ENCODE peak calls at places on chromosomes 7 and 10, in ten cellular contexts. One of them, this sample, is unnamed.

GRCh38 chr7:127897704-127898454 is 133.4 kb downstream of the LRRC4 start:
- DNase-seq in NCI-H774: no peak
- DNase-seq in stimulated activated CD4-positive, alpha-beta T cell treated with anti-CD3 and anti-CD28 coated beads, Interleukin-1b, Interleukin-23, amount 100 ng/mL, for 4 hours: no peak
- DNase-seq in esophagus squamous epithelium: no peak
- DNase-seq in fibroblast of lung: no peak
- DNase-seq in left kidney: no peak
- DNase-seq in HS-5: no peak
- DNase-seq in stimulated activated CD8-positive, alpha-beta memory T cell treated with anti-CD3 and anti-CD28 coated beads, Interleukin-15, amount 100 ng/mL, for 48 hours: peak
- DNase-seq in Peyer's patch: no peak
- DNase-seq in DMS153: no peak
- DNase-seq in this sample: no peak

GRCh38 chr7:70376561-70377031 is 755.3 kb upstream of the GALNT17 start:
- DNase-seq in fibroblast of lung: no peak
- DNase-seq in DMS153: peak
- DNase-seq in NCI-H774: peak
- DNase-seq in stimulated activated CD4-positive, alpha-beta T cell treated with anti-CD3 and anti-CD28 coated beads, Interleukin-1b, Interleukin-23, amount 100 ng/mL, for 4 hours: no peak
- DNase-seq in HS-5: no peak
- DNase-seq in esophagus squamous epithelium: no peak
- DNase-seq in stimulated activated CD8-positive, alpha-beta memory T cell treated with anti-CD3 and anti-CD28 coated beads, Interleukin-15, amount 100 ng/mL, for 48 hours: no peak
- DNase-seq in left kidney: peak
- DNase-seq in Peyer's patch: no peak
- DNase-seq in this sample: no peak

GRCh38 chr10:133441780-133442179 is 12.0 kb upstream of the SCART1 start:
- DNase-seq in NCI-H774: no peak
- DNase-seq in esophagus squamous epithelium: no peak
- DNase-seq in DMS153: no peak
- DNase-seq in stimulated activated CD4-positive, alpha-beta T cell treated with anti-CD3 and anti-CD28 coated beads, Interleukin-1b, Interleukin-23, amount 100 ng/mL, for 4 hours: no peak
- DNase-seq in stimulated activated CD8-positive, alpha-beta memory T cell treated with anti-CD3 and anti-CD28 coated beads, Interleukin-15, amount 100 ng/mL, for 48 hours: no peak
- DNase-seq in HS-5: no peak
- DNase-seq in fibroblast of lung: no peak
- DNase-seq in left kidney: no peak
- DNase-seq in Peyer's patch: no peak
- DNase-seq in this sample: no peak

GRCh38 chr7:142303650-142304049 is 45.8 kb upstream of the PRSS58 start:
- DNase-seq in fibroblast of lung: no peak
- DNase-seq in DMS153: no peak
- DNase-seq in Peyer's patch: no peak
- DNase-seq in stimulated activated CD8-positive, alpha-beta memory T cell treated with anti-CD3 and anti-CD28 coated beads, Interleukin-15, amount 100 ng/mL, for 48 hours: no peak
- DNase-seq in HS-5: no peak
- DNase-seq in stimulated activated CD4-positive, alpha-beta T cell treated with anti-CD3 and anti-CD28 coated beads, Interleukin-1b, Interleukin-23, amount 100 ng/mL, for 4 hours: peak
- DNase-seq in left kidney: peak
- DNase-seq in NCI-H774: no peak
- DNase-seq in esophagus squamous epithelium: no peak
- DNase-seq in this sample: no peak

GRCh38 chr7:124718032-124718766 is 47.4 kb downstream of the GPR37 start:
- DNase-seq in esophagus squamous epithelium: no peak
- DNase-seq in fibroblast of lung: peak
- DNase-seq in NCI-H774: no peak
- DNase-seq in Peyer's patch: no peak
- DNase-seq in HS-5: no peak
- DNase-seq in stimulated activated CD4-positive, alpha-beta T cell treated with anti-CD3 and anti-CD28 coated beads, Interleukin-1b, Interleukin-23, amount 100 ng/mL, for 4 hours: no peak
- DNase-seq in stimulated activated CD8-positive, alpha-beta memory T cell treated with anti-CD3 and anti-CD28 coated beads, Interleukin-15, amount 100 ng/mL, for 48 hours: no peak
- DNase-seq in left kidney: no peak
- DNase-seq in DMS153: no peak
- DNase-seq in this sample: no peak

GRCh38 chr7:29810813-29811482 is 4.6 kb downstream of the WIPF3 start:
- DNase-seq in fibroblast of lung: no peak
- DNase-seq in stimulated activated CD8-positive, alpha-beta memory T cell treated with anti-CD3 and anti-CD28 coated beads, Interleukin-15, amount 100 ng/mL, for 48 hours: no peak
- DNase-seq in Peyer's patch: no peak
- DNase-seq in NCI-H774: no peak
- DNase-seq in esophagus squamous epithelium: no peak
- DNase-seq in stimulated activated CD4-positive, alpha-beta T cell treated with anti-CD3 and anti-CD28 coated beads, Interleukin-1b, Interleukin-23, amount 100 ng/mL, for 4 hours: no peak
- DNase-seq in HS-5: no peak
- DNase-seq in left kidney: no peak
- DNase-seq in DMS153: no peak
- DNase-seq in this sample: no peak

GRCh38 chr7:43057151-43057550 is 55.3 kb upstream of the HECW1 start:
- DNase-seq in stimulated activated CD8-positive, alpha-beta memory T cell treated with anti-CD3 and anti-CD28 coated beads, Interleukin-15, amount 100 ng/mL, for 48 hours: no peak
- DNase-seq in fibroblast of lung: peak
- DNase-seq in left kidney: no peak
- DNase-seq in NCI-H774: no peak
- DNase-seq in stimulated activated CD4-positive, alpha-beta T cell treated with anti-CD3 and anti-CD28 coated beads, Interleukin-1b, Interleukin-23, amount 100 ng/mL, for 4 hours: no peak
- DNase-seq in DMS153: no peak
- DNase-seq in HS-5: no peak
- DNase-seq in esophagus squamous epithelium: no peak
- DNase-seq in Peyer's patch: no peak
- DNase-seq in this sample: no peak

GRCh38 chr10:121947931-121948330 is 20.1 kb upstream of the ATE1 start:
- DNase-seq in fibroblast of lung: no peak
- DNase-seq in HS-5: no peak
- DNase-seq in stimulated activated CD4-positive, alpha-beta T cell treated with anti-CD3 and anti-CD28 coated beads, Interleukin-1b, Interleukin-23, amount 100 ng/mL, for 4 hours: no peak
- DNase-seq in esophagus squamous epithelium: no peak
- DNase-seq in Peyer's patch: no peak
- DNase-seq in stimulated activated CD8-positive, alpha-beta memory T cell treated with anti-CD3 and anti-CD28 coated beads, Interleukin-15, amount 100 ng/mL, for 48 hours: no peak
- DNase-seq in NCI-H774: no peak
- DNase-seq in left kidney: no peak
- DNase-seq in DMS153: no peak
- DNase-seq in this sample: no peak

GRCh38 chr10:119659951-119660350 is 8.8 kb downstream of the BAG3 start:
- DNase-seq in left kidney: no peak
- DNase-seq in HS-5: no peak
- DNase-seq in stimulated activated CD8-positive, alpha-beta memory T cell treated with anti-CD3 and anti-CD28 coated beads, Interleukin-15, amount 100 ng/mL, for 48 hours: no peak
- DNase-seq in esophagus squamous epithelium: no peak
- DNase-seq in NCI-H774: no peak
- DNase-seq in fibroblast of lung: no peak
- DNase-seq in Peyer's patch: no peak
- DNase-seq in DMS153: no peak
- DNase-seq in stimulated activated CD4-positive, alpha-beta T cell treated with anti-CD3 and anti-CD28 coated beads, Interleukin-1b, Interleukin-23, amount 100 ng/mL, for 4 hours: no peak
- DNase-seq in this sample: no peak

GRCh38 chr10:71024490-71024889 is 136.1 kb upstream of the PCBD1 start:
- DNase-seq in stimulated activated CD4-positive, alpha-beta T cell treated with anti-CD3 and anti-CD28 coated beads, Interleukin-1b, Interleukin-23, amount 100 ng/mL, for 4 hours: no peak
- DNase-seq in DMS153: no peak
- DNase-seq in fibroblast of lung: no peak
- DNase-seq in Peyer's patch: no peak
- DNase-seq in NCI-H774: no peak
- DNase-seq in stimulated activated CD8-positive, alpha-beta memory T cell treated with anti-CD3 and anti-CD28 coated beads, Interleukin-15, amount 100 ng/mL, for 48 hours: no peak
- DNase-seq in left kidney: no peak
- DNase-seq in esophagus squamous epithelium: no peak
- DNase-seq in HS-5: no peak
- DNase-seq in this sample: no peak

GRCh38 chr10:50538473-50539398 is 85.0 kb downstream of the SGMS1 start:
- DNase-seq in Peyer's patch: peak
- DNase-seq in left kidney: no peak
- DNase-seq in fibroblast of lung: no peak
- DNase-seq in HS-5: no peak
- DNase-seq in DMS153: no peak
- DNase-seq in NCI-H774: no peak
- DNase-seq in stimulated activated CD8-positive, alpha-beta memory T cell treated with anti-CD3 and anti-CD28 coated beads, Interleukin-15, amount 100 ng/mL, for 48 hours: no peak
- DNase-seq in esophagus squamous epithelium: no peak
- DNase-seq in stimulated activated CD4-positive, alpha-beta T cell treated with anti-CD3 and anti-CD28 coated beads, Interleukin-1b, Interleukin-23, amount 100 ng/mL, for 4 hours: no peak
- DNase-seq in this sample: no peak

GRCh38 chr7:81684513-81685262 is 85.2 kb downstream of the HGF start:
- DNase-seq in NCI-H774: peak
- DNase-seq in esophagus squamous epithelium: peak
- DNase-seq in HS-5: peak
- DNase-seq in DMS153: peak
- DNase-seq in stimulated activated CD8-positive, alpha-beta memory T cell treated with anti-CD3 and anti-CD28 coated beads, Interleukin-15, amount 100 ng/mL, for 48 hours: no peak
- DNase-seq in left kidney: peak
- DNase-seq in fibroblast of lung: peak
- DNase-seq in stimulated activated CD4-positive, alpha-beta T cell treated with anti-CD3 and anti-CD28 coated beads, Interleukin-1b, Interleukin-23, amount 100 ng/mL, for 4 hours: no peak
- DNase-seq in Peyer's patch: peak
- DNase-seq in this sample: peak